ENCODE peak calls at places on chromosomes 2 and 18, in seven cellular contexts. V, A, D, N, H, O and J are unnamed samples.

GRCh38 chr18:42640160-42640559 is 475.3 kb downstream of the RIT2 start:
- DNase-seq in V (no peak), N (no peak), H (no peak), O (no peak), A (no peak), D (no peak), J (no peak)

GRCh38 chr2:176178271-176178806 is 10.1 kb upstream of the HOXD1 start:
- DNase-seq in D (peak), H (no peak), V (peak), A (peak), O (no peak), N (no peak), J (no peak)

GRCh38 chr18:32888311-32888710 is 115.5 kb upstream of the KLHL14 start:
- DNase-seq in N (no peak), H (no peak), V (no peak), O (no peak), A (no peak), D (no peak), J (no peak)

GRCh38 chr2:68417931-68418330 is 49.2 kb downstream of the FBXO48 start:
- DNase-seq in N (no peak), D (no peak), A (no peak), H (no peak), O (no peak), V (no peak), J (no peak)

GRCh38 chr18:42108071-42108470 is 153.0 kb downstream of the PIK3C3 start:
- DNase-seq in A (no peak), O (no peak), V (no peak), H (no peak), D (no peak), N (no peak), J (no peak)

GRCh38 chr2:86274918-86275275 is 62.5 kb downstream of the REEP1 start:
- DNase-seq in O (no peak), V (no peak), A (peak), H (no peak), D (no peak), N (no peak), J (no peak)

GRCh38 chr2:36734304-36734703 is 37.8 kb downstream of the VIT start:
- DNase-seq in D (no peak), N (no peak), A (no peak), V (no peak), H (no peak), O (no peak), J (no peak)

GRCh38 chr2:64210816-64211215 is 66.6 kb upstream of the PELI1 start:
- DNase-seq in D (no peak), O (no peak), A (peak), V (no peak), H (no peak), N (no peak), J (no peak)

GRCh38 chr18:45688113-45688512 is 35.9 kb upstream of the SLC14A1 start:
- DNase-seq in V (no peak), A (no peak), H (no peak), O (peak), D (no peak), N (no peak), J (no peak)

GRCh38 chr2:46241344-46241743 is 55.9 kb upstream of the EPAS1 start:
- DNase-seq in N (no peak), A (no peak), D (no peak), O (no peak), H (no peak), V (no peak), J (no peak)

GRCh38 chr2:11681722-11682589 is 12.0 kb upstream of the NTSR2 start:
- DNase-seq in H (peak), D (peak), A (peak), O (no peak), V (peak), N (peak), J (peak)

GRCh38 chr2:225566798-225567197 is 167.3 kb downstream of the NYAP2 start:
- DNase-seq in D (no peak), O (no peak), H (no peak), V (no peak), A (no peak), N (no peak), J (no peak)

GRCh38 chr2:172296267-172297046 is 130.9 kb upstream of the ITGA6 start:
- DNase-seq in O (no peak), D (no peak), V (no peak), H (no peak), N (no peak), A (no peak), J (no peak)

GRCh38 chr2:19738707-19739106 is 163.1 kb downstream of the TTC32 start:
- DNase-seq in V (no peak), N (no peak), A (peak), H (no peak), O (peak), D (no peak), J (no peak)

GRCh38 chr2:53422979-53423378 is 344.6 kb upstream of the CHAC2 start:
- DNase-seq in H (peak), N (no peak), V (no peak), A (peak), D (peak), O (peak), J (no peak)

GRCh38 chr2:127134833-127135830 is 28.2 kb upstream of the BIN1 start:
- DNase-seq in O (no peak), A (no peak), H (no peak), V (no peak), D (no peak), N (no peak), J (no peak)

GRCh38 chr2:222518570-222519381 is 94.4 kb downstream of the SGPP2 start:
- DNase-seq in O (no peak), A (peak), D (no peak), V (no peak), N (no peak), H (no peak), J (no peak)

GRCh38 chr2:85888020-85888744 is 608 bp downstream of the ST3GAL5 start:
- DNase-seq in O (no peak), A (peak), N (peak), V (peak), H (peak), D (no peak), J (peak)

GRCh38 chr18:35703043-35703688 is 121.6 kb downstream of the GALNT1 start:
- DNase-seq in N (no peak), H (no peak), O (no peak), A (no peak), D (no peak), V (no peak), J (no peak)

GRCh38 chr18:12686100-12686499 is 16.4 kb downstream of the CEP76 start:
- DNase-seq in O (peak), H (peak), D (no peak), V (no peak), N (no peak), A (no peak), J (no peak)

GRCh38 chr2:158753561-158754302 is 41.4 kb upstream of the DAPL1 start:
- DNase-seq in V (no peak), D (peak), O (peak), N (no peak), A (peak), H (peak), J (peak)

GRCh38 chr18:45004531-45004930 is 323.8 kb downstream of the SETBP1 start:
- DNase-seq in H (no peak), N (no peak), D (no peak), A (no peak), O (no peak), V (no peak), J (no peak)

GRCh38 chr2:43133708-43134570 is 92.5 kb downstream of the ZFP36L2 start:
- DNase-seq in D (peak), N (peak), A (peak), O (no peak), H (peak), V (no peak), J (peak)

GRCh38 chr2:179561702-179562101 is 297.1 kb upstream of the SESTD1 start:
- DNase-seq in D (no peak), N (no peak), H (no peak), V (no peak), O (no peak), A (no peak), J (no peak)
- H3K4me3 ChIP-seq in D (no peak), N (no peak), H (no peak), V (no peak), O (no peak), A (no peak), J (no peak)

DNA sequence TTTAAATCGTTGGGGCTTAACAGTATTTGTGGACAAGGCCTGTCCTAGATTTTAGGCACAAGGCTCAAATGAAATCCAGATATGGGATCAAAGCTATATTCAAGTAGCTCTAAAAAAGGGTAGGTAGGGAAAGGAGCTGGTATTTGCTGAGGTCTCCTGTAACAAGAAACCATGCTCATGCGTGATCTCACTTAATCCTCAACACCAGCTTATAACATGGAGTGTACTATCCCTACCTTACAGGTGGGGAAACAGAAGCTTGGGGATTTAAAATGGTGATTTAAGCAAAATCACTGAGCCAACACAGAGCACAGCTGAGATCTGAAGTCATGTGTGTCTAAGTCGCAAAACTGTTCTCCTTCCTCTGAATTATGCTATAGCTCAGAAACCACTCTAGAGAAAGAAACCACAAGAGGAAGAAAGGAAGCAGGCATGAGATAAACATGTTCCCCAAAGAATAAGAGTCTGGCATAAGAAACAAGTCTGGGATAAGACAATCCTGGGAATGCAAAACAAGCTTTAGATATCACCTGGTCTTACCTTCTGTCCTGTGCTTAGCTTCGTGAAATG is 43.1 kb downstream of the CYRIA start:
- DNase-seq in H (peak), A (no peak), D (peak), V (no peak), O (no peak), N (no peak), J (no peak)
- H3K4me3 ChIP-seq in H (peak), A (no peak), D (no peak), V (no peak), O (no peak), N (no peak), J (no peak)

DNA sequence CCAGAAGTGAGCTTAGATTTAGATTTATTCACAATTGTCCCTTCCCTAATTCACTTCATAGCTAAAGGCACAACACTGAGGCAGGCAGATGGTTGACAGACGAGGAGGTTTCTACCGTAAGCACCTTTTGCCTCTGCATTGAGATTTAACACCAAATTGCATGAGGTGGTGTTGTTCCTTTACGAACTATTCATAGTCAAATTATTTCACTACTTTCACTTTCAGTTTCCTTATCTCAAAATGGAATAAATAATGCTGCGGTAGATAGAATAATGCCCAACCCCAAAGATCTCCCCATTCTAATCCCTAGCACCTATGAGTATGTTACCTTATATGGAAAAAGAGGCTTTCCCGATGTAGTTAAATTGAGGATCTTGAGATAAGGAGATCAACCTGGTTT is 58.9 kb upstream of the LINC00305 start:
- DNase-seq in A (no peak), O (no peak), H (no peak), D (peak), V (no peak), N (no peak), J (no peak)
- H3K4me3 ChIP-seq in A (no peak), O (no peak), H (no peak), D (peak), V (no peak), N (peak), J (peak)

GRCh38 chr2:129757915-129758421 is 221.5 kb upstream of the RAB6C start:
- DNase-seq in V (no peak), A (no peak), N (no peak), D (no peak), O (no peak), H (no peak), J (no peak)
- H3K4me3 ChIP-seq in V (no peak), A (no peak), N (no peak), D (no peak), O (no peak), H (no peak), J (no peak)

GRCh38 chr2:217941339-217941738 is 61.5 kb downstream of the TNS1 start:
- DNase-seq in D (no peak), A (no peak), N (no peak), H (no peak), V (peak), O (no peak), J (no peak)
- H3K4me3 ChIP-seq in D (no peak), A (peak), N (no peak), H (no peak), V (peak), O (peak), J (no peak)

GRCh38 chr2:237488295-237488694 is 1.2 kb downstream of the MLPH start:
- DNase-seq in O (no peak), V (no peak), N (no peak), H (no peak), D (no peak), A (no peak), J (no peak)

GRCh38 chr2:237487496-237487895 is 445 bp downstream of the MLPH start:
- DNase-seq in A (no peak), V (no peak), D (no peak), O (no peak), H (no peak), N (no peak), J (no peak)

GRCh38 chr2:237490009-237490804 is 3.2 kb downstream of the MLPH start:
- DNase-seq in D (no peak), O (no peak), V (no peak), A (no peak), H (no peak), N (no peak), J (no peak)

GRCh38 chr2:237490805-237491194 is 3.7 kb downstream of the MLPH start:
- DNase-seq in N (no peak), O (no peak), H (no peak), A (no peak), D (no peak), V (no peak), J (no peak)

DNA sequence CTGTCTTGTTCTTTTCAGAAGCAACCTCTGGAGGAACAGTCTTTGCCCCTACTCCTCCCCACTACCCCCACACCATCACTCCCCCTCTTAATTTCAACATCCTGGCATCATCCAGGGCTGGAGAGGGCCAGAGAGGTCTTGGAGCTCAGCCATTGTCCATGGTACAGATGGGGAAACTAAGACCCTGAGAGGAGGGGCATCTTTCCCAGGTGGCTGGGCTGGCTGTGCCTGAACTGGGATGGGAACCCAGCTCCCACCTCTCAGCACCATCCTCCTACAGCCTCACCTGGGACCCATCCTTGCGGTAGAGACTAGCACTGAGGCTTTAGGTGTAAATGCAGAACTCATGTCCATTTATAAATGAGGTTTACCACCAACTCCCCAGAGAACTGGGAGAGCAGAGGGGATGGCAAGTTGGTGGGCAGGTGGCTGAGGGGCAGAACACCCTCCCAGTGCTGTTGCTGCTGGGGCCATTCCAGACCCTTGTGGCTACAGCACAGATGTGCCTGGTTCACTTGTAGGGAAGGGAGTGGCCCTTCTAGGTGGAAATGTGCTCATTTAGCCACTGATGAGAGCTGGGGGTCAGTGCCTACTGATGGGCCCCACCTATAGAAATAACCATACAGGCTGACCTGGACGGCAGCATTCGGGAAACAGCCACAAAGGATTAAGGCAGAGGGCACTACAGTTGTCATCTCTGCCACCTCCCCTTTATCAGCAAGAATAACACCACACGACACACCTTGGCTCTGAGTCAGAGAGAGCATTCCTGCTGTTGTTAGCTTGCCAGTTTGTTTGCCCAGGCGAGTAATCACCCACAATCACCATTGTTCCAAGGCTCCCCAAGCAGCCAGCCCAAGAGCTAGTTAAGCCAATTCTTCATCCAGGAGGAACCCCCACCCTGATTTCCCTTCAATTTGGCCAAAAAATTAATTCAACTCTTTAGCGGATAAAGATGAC is 2.1 kb downstream of the MLPH start:
- DNase-seq in A (peak), O (no peak), H (no peak), D (no peak), N (no peak), V (no peak), J (no peak)
- H3K4me3 ChIP-seq in A (no peak), O (peak), H (no peak), D (no peak), N (no peak), V (no peak), J (no peak)

GRCh38 chr2:24457730-24458129 is 33.3 kb upstream of the NCOA1 start:
- DNase-seq in N (no peak), H (no peak), A (no peak), D (no peak), V (no peak), O (no peak), J (no peak)

GRCh38 chr2:24459224-24459799 is 31.7 kb upstream of the NCOA1 start:
- DNase-seq in D (no peak), H (no peak), A (no peak), O (no peak), V (no peak), N (no peak), J (no peak)

GRCh38 chr2:24454258-24454657 is 36.8 kb upstream of the NCOA1 start:
- DNase-seq in N (no peak), O (peak), H (no peak), D (no peak), A (no peak), V (no peak), J (no peak)

GRCh38 chr2:24453379-24454073 is 37.5 kb upstream of the NCOA1 start:
- DNase-seq in D (no peak), V (no peak), O (no peak), H (no peak), N (no peak), A (no peak), J (no peak)

GRCh38 chr2:24456610-24457556 is 34.2 kb upstream of the NCOA1 start:
- DNase-seq in N (no peak), O (peak), A (peak), H (no peak), V (peak), D (no peak), J (no peak)
- H3K4me3 ChIP-seq in N (no peak), O (no peak), A (no peak), H (no peak), V (no peak), D (no peak), J (no peak)